ENCODE peak calls at places on chromosomes 3 and 15, in eight cellular contexts. M is heart right ventricle; L is IMR-90; F is WTC11; T is CD8-positive, alpha-beta T cell; U is glutamatergic neuron; G is tibial nerve; W is astrocyte of the spinal cord. Z is an unnamed sample.

GRCh38 chr3:52280046-52280445 is 1.6 kb upstream of the WDR82 start:
- DNase-seq in M (no peak), F (no peak), U (no peak), W (peak), L (no peak), T (no peak), G (no peak), Z (no peak)

GRCh38 chr3:129399895-129400357 is 28.5 kb downstream of the EFCAB12 start:
- DNase-seq in M (no peak), U (no peak), L (no peak), F (no peak), T (no peak), W (no peak), G (no peak), Z (no peak)

GRCh38 chr15:42130246-42130986 is 26.0 kb downstream of the PLA2G4F start:
- DNase-seq in F (no peak), U (no peak), T (no peak), L (no peak), G (no peak), W (no peak), M (no peak), Z (no peak)

GRCh38 chr15:51382787-51383186 is 41.3 kb downstream of the GLDN start:
- DNase-seq in G (no peak), W (peak), F (peak), M (no peak), L (peak), U (peak), T (no peak), Z (peak)

GRCh38 chr15:56741541-56741940 is 8.2 kb upstream of the ZNF280D start:
- DNase-seq in L (no peak), M (no peak), G (no peak), U (no peak), F (no peak), T (no peak), W (no peak), Z (no peak)

GRCh38 chr3:76365284-76365683 is 579.9 kb upstream of the ZNF717 start:
- DNase-seq in G (no peak), L (peak), W (no peak), T (no peak), M (no peak), F (no peak), U (no peak), Z (no peak)

GRCh38 chr15:81096398-81096797 is 37.7 kb upstream of the CFAP161 start:
- DNase-seq in W (no peak), L (no peak), G (no peak), T (no peak), U (no peak), F (no peak), M (no peak), Z (no peak)

GRCh38 chr3:117600112-117600511 is 890.5 kb downstream of the TUSC7 start:
- DNase-seq in L (no peak), U (no peak), F (peak), M (no peak), G (no peak), T (no peak), W (no peak), Z (peak)

GRCh38 chr3:94179059-94179458 is 116.2 kb downstream of the NSUN3 start:
- DNase-seq in F (no peak), M (no peak), L (no peak), T (no peak), G (no peak), U (no peak), W (no peak), Z (no peak)

GRCh38 chr3:128326051-128326823 is 140.5 kb downstream of the DNAJB8 start:
- DNase-seq in L (no peak), T (no peak), F (no peak), W (no peak), M (no peak), U (no peak), G (no peak), Z (peak)

GRCh38 chr15:67857220-67857619 is 17.4 kb upstream of the RNU6-1 start:
- DNase-seq in M (no peak), G (no peak), L (no peak), T (no peak), W (no peak), U (no peak), F (no peak), Z (no peak)

GRCh38 chr15:64678126-64678819 is 97.1 kb downstream of the RBPMS2 start:
- DNase-seq in G (no peak), W (no peak), M (no peak), L (no peak), T (no peak), U (no peak), F (no peak), Z (no peak)

GRCh38 chr15:76011611-76012010 is 613 bp downstream of the NRG4 start:
- DNase-seq in M (no peak), G (no peak), T (no peak), U (no peak), L (no peak), F (no peak), W (no peak), Z (no peak)

GRCh38 chr15:87604857-87605446 is 651.6 kb downstream of the NTRK3 start:
- DNase-seq in W (no peak), U (peak), F (peak), M (no peak), G (no peak), T (no peak), L (no peak), Z (peak)
- TF ChIP-seq CTCF in W (peak), U (peak), F (peak), M (peak), G (peak), T (no peak), L (peak), Z (peak)

GRCh38 chr3:41200669-41201021 is 1.3 kb downstream of the CTNNB1 start:
- DNase-seq in L (peak), G (no peak), T (no peak), F (no peak), M (peak), U (no peak), W (peak), Z (no peak)

GRCh38 chr3:41199866-41200668 is 762 bp downstream of the CTNNB1 start:
- DNase-seq in U (no peak), W (peak), F (peak), T (peak), G (no peak), M (peak), L (no peak), Z (peak)

GRCh38 chr3:41198526-41198925 is 779 bp upstream of the CTNNB1 start:
- DNase-seq in L (no peak), U (peak), M (peak), T (no peak), G (peak), F (no peak), W (peak), Z (no peak)

GRCh38 chr3:41198046-41198445 is 1.3 kb upstream of the CTNNB1 start:
- DNase-seq in M (no peak), G (no peak), F (no peak), L (no peak), T (no peak), W (no peak), U (no peak), Z (no peak)

DNA sequence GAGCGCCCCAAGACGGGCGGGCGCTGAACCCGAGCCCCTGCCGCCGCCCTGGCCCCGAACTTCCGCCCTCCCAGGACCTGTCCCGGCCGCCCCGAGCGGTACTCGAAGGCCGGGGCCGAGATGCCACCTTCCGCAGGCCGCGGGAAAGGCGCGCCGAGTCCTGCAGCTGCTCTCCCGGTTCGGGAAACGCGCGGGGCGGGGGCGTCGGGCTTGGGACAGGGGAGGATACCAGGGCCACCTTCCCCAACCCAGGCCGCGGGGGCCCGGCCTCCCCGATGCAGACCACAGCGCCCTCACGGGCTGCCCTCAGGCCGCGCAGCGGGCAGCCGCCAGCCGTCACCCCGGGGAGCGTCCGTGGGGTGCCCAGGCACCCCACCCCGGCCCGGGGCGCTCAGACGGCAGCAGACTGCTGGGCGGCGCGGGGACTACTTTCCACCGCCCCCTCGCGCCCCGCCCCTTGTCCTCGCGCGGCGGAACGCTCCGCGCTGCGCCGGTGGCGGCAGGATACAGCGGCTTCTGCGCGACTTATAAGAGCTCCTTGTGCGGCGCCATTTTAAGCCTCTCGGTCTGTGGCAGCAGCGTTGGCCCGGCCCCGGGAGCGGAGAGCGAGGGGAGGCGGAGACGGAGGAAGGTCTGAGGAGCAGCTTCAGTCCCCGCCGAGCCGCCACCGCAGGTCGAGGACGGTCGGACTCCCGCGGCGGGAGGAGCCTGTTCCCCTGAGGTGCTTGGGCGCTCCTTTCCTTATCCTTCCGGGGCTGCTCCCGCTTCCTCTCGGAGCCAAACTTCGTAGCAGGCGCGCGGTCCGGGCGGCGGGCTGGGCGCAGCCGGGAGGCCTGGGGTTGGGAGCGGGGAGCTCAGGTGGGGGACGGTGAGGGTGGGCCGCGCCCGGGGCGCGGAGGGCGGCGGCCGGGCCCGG is at the start of gene CTNNB1:
- DNase-seq in L (peak), W (peak), G (peak), T (peak), F (peak), M (peak), U (peak), Z (peak)
- TF ChIP-seq CTCF in L (no peak), W (no peak), G (peak), T (no peak), F (no peak), M (peak), U (no peak), Z (peak)

DNA sequence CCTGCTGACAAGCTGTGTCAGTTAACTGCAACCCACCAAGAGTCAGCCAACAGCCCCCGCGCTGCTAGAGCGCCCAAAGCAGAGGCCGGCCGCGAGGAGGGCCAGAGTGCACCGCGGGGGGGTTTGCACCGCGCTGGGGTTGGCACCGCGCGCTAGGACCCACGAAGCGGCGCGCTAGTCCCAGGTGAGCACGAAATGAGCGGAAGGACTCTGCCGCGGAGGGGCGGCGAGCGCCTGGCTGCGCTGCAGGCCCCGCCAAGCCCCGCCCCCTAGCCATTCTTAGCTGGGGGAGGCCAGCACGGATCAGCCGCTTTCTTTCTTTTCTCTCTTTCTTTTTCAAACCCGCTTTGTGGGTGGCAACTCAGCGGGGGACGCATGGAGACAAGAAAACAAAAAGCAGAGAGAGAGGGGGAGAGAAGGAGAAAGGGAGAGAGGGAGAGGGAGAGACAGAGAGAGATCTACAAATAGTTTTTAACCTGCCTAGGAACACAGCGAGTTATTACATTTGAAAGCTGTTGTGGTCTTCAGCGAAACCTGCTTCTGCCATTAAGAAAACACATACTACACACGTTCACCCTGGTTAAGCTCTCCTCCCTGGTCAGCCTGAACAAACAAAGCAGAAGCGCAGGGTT is 6.9 kb upstream of the FOXB1 start:
- DNase-seq in U (peak), W (no peak), M (no peak), F (peak), T (no peak), L (no peak), G (no peak), Z (peak)
- TF ChIP-seq CTCF in U (no peak), W (no peak), M (no peak), F (no peak), T (no peak), L (no peak), G (no peak), Z (no peak)

GRCh38 chr3:141370065-141370533 is 1.8 kb downstream of the ZBTB38 start:
- DNase-seq in U (no peak), W (peak), L (peak), F (peak), M (peak), G (no peak), T (peak), Z (peak)
- TF ChIP-seq CTCF in U (no peak), W (peak), L (peak), F (no peak), M (peak), G (peak), T (peak), Z (peak)

GRCh38 chr3:42732829-42733459 is 30.3 kb upstream of the HHATL start:
- DNase-seq in F (no peak), T (no peak), M (no peak), L (no peak), U (no peak), W (no peak), G (no peak), Z (peak)
- TF ChIP-seq CTCF in F (no peak), T (no peak), M (no peak), L (peak), U (peak), W (peak), G (no peak), Z (peak)

GRCh38 chr15:77649019-77649418 is 16.3 kb upstream of the LINGO1 start:
- DNase-seq in M (no peak), W (no peak), F (no peak), L (no peak), T (no peak), U (no peak), G (no peak), Z (no peak)

GRCh38 chr15:77647961-77648360 is 15.2 kb upstream of the LINGO1 start:
- DNase-seq in W (no peak), T (no peak), F (no peak), M (no peak), G (no peak), L (no peak), U (no peak), Z (no peak)

GRCh38 chr15:77649610-77650009 is 16.9 kb upstream of the LINGO1 start:
- DNase-seq in T (no peak), L (no peak), F (no peak), W (no peak), G (no peak), M (no peak), U (no peak), Z (no peak)

GRCh38 chr15:77653832-77654480 is 21.2 kb upstream of the LINGO1 start:
- DNase-seq in M (no peak), G (no peak), U (no peak), T (no peak), W (no peak), L (no peak), F (no peak), Z (no peak)

GRCh38 chr15:77650285-77650684 is 17.6 kb upstream of the LINGO1 start:
- DNase-seq in U (peak), L (no peak), M (no peak), W (no peak), F (peak), G (no peak), T (no peak), Z (peak)
- TF ChIP-seq CTCF in U (peak), L (peak), M (no peak), W (peak), F (peak), G (no peak), T (no peak), Z (peak)

GRCh38 chr15:82670699-82671098 is 23.5 kb upstream of the CPEB1 start:
- DNase-seq in T (no peak), F (no peak), U (no peak), M (no peak), L (no peak), W (no peak), G (no peak), Z (no peak)
- TF ChIP-seq CTCF in T (no peak), F (no peak), U (no peak), M (no peak), L (no peak), W (no peak), G (no peak), Z (no peak)

GRCh38 chr3:53493997-53494791 is at the start of gene CACNA1D:
- DNase-seq in U (peak), W (no peak), L (no peak), G (no peak), M (no peak), T (no peak), F (peak), Z (peak)
- TF ChIP-seq CTCF in U (no peak), W (no peak), L (no peak), G (no peak), M (no peak), T (no peak), F (no peak), Z (peak)